ENCODE peak calls at places on chromosomes 3 and 15, in seven cellular contexts. X is neural progenitor cell, S is hepatocyte, F is cardiac muscle cell, E is cardiac fibroblast, M is fibroblast of lung, A is mucosa of descending colon. P is an unnamed sample.

GRCh38 chr3:149534671-149535394 is 60.3 kb downstream of the TM4SF4 start:
- DNase-seq in X (no peak), S (no peak), F (peak), E (peak), M (peak), A (no peak), P (no peak)

GRCh38 chr15:96274698-96275097 is 55.8 kb upstream of the NR2F2 start:
- DNase-seq in X (no peak), S (no peak), F (no peak), E (peak), M (peak), A (no peak), P (no peak)

GRCh38 chr3:155859859-155860258 is 5.6 kb upstream of the SLC33A1 start:
- DNase-seq in X (no peak), S (no peak), F (no peak), E (peak), M (peak), A (no peak), P (no peak)

GRCh38 chr3:192888121-192888520 is 29.5 kb downstream of the MB21D2 start:
- DNase-seq in X (no peak), S (peak), F (no peak), E (no peak), M (peak), A (no peak), P (no peak)

GRCh38 chr3:171809513-171810277 is 588 bp downstream of the PLD1 start:
- DNase-seq in X (peak), S (peak), F (peak), E (peak), M (peak), A (peak), P (no peak)

GRCh38 chr3:11007534-11007933 is 15.0 kb downstream of the SLC6A1 start:
- DNase-seq in X (peak), S (no peak), F (no peak), E (no peak), M (no peak), A (no peak), P (no peak)

GRCh38 chr15:38683382-38684242 is 119.0 kb upstream of the RASGRP1 start:
- DNase-seq in X (peak), S (peak), F (peak), E (peak), M (peak), A (peak), P (no peak)

GRCh38 chr3:23991236-23992050 is 46.4 kb downstream of the NR1D2 start:
- DNase-seq in X (peak), S (peak), F (no peak), E (no peak), M (peak), A (no peak), P (no peak)

GRCh38 chr3:126034481-126035361 is 49.2 kb downstream of the SLC41A3 start:
- DNase-seq in X (no peak), S (no peak), F (no peak), E (no peak), M (peak), A (no peak), P (no peak)

GRCh38 chr3:158532099-158532734 is 38.8 kb upstream of the MLF1 start:
- DNase-seq in X (peak), S (peak), F (peak), E (peak), M (peak), A (peak), P (no peak)

GRCh38 chr3:113260980-113261920 is 49.9 kb downstream of the BOC start:
- DNase-seq in X (no peak), S (no peak), F (no peak), E (no peak), M (peak), A (no peak), P (no peak)

GRCh38 chr3:141307351-141308059 is 60.8 kb upstream of the ZBTB38 start:
- DNase-seq in X (no peak), S (no peak), F (no peak), E (no peak), M (no peak), A (no peak), P (no peak)

GRCh38 chr3:114829786-114830185 is 317.3 kb downstream of the ZBTB20 start:
- DNase-seq in X (no peak), S (no peak), F (no peak), E (no peak), M (no peak), A (no peak), P (no peak)

GRCh38 chr3:13420051-13420816 is at the start of gene NUP210:
- DNase-seq in X (peak), S (peak), F (peak), E (no peak), M (no peak), A (peak), P (no peak)

GRCh38 chr15:99755692-99756409 is 22.6 kb upstream of the LYSMD4 start:
- DNase-seq in X (peak), S (peak), F (peak), E (peak), M (peak), A (peak), P (no peak)

GRCh38 chr15:43239732-43240491 is 19.1 kb upstream of the EPB42 start:
- DNase-seq in X (no peak), S (no peak), F (no peak), E (peak), M (peak), A (no peak), P (no peak)

GRCh38 chr15:100094127-100094510 is 247.7 kb downstream of the ADAMTS17 start:
- DNase-seq in X (no peak), S (no peak), F (no peak), E (no peak), M (peak), A (no peak), P (no peak)

GRCh38 chr3:119443179-119443578 is 20.2 kb downstream of the TMEM39A start:
- DNase-seq in X (no peak), S (no peak), F (no peak), E (no peak), M (no peak), A (no peak), P (no peak)

GRCh38 chr3:174430986-174431385 is 428.1 kb upstream of the NAALADL2 start:
- DNase-seq in X (peak), S (no peak), F (no peak), E (no peak), M (no peak), A (no peak), P (no peak)

GRCh38 chr3:156681003-156681402 is 6.6 kb downstream of the TIPARP start:
- DNase-seq in X (peak), S (peak), F (no peak), E (peak), M (peak), A (no peak), P (no peak)

GRCh38 chr3:63193647-63194046 is 84.5 kb upstream of the SYNPR start:
- DNase-seq in X (peak), S (peak), F (peak), E (peak), M (peak), A (peak), P (no peak)

GRCh38 chr3:123535580-123535979 is 49.3 kb downstream of the HACD2 start:
- DNase-seq in X (no peak), S (no peak), F (no peak), E (peak), M (peak), A (no peak), P (no peak)

GRCh38 chr15:34373951-34374350 is 7.0 kb upstream of the LPCAT4 start:
- DNase-seq in X (no peak), S (no peak), F (no peak), E (no peak), M (no peak), A (no peak), P (no peak)

GRCh38 chr15:68151277-68151676 is 53.9 kb downstream of the CALML4 start:
- DNase-seq in X (no peak), S (no peak), F (no peak), E (no peak), M (peak), A (no peak), P (no peak)

GRCh38 chr15:40097968-40098476 is 10.7 kb downstream of the BMF start:
- DNase-seq in X (no peak), S (no peak), F (no peak), E (peak), M (no peak), A (peak), P (no peak)

GRCh38 chr15:78232951-78233350 is 1.4 kb downstream of the ACSBG1 start:
- DNase-seq in X (no peak), S (no peak), F (no peak), E (no peak), M (no peak), A (no peak), P (no peak)

GRCh38 chr3:101810023-101810415 is 31.0 kb downstream of the NXPE3 start:
- DNase-seq in X (no peak), S (no peak), F (peak), E (no peak), M (no peak), A (no peak), P (no peak)

GRCh38 chr3:134900482-134900881 is 105.4 kb downstream of the EPHB1 start:
- DNase-seq in X (no peak), S (no peak), F (no peak), E (no peak), M (no peak), A (no peak), P (no peak)

GRCh38 chr15:65595960-65596359 is 15.0 kb downstream of the INTS14 start:
- DNase-seq in X (peak), S (no peak), F (peak), E (peak), M (no peak), A (no peak), P (no peak)

GRCh38 chr3:50665603-50666115 is 9.1 kb upstream of the DOCK3 start:
- DNase-seq in X (no peak), S (no peak), F (no peak), E (no peak), M (no peak), A (no peak), P (no peak)

GRCh38 chr15:66498501-66499386 is 1.2 kb upstream of the SNAPC5 start:
- DNase-seq in X (peak), S (peak), F (peak), E (peak), M (peak), A (no peak), P (no peak)

GRCh38 chr3:85567074-85567676 is 608.4 kb downstream of the CADM2 start:
- DNase-seq in X (peak), S (peak), F (peak), E (peak), M (peak), A (peak), P (no peak)

GRCh38 chr3:18246336-18247060 is 178.6 kb downstream of the SATB1 start:
- DNase-seq in X (no peak), S (no peak), F (no peak), E (no peak), M (no peak), A (no peak), P (no peak)

GRCh38 chr3:194967126-194968117 is 281.7 kb downstream of the FAM43A start:
- DNase-seq in X (no peak), S (no peak), F (no peak), E (peak), M (no peak), A (no peak), P (no peak)

GRCh38 chr15:62653122-62653521 is 389.4 kb upstream of the TPM1 start:
- DNase-seq in X (no peak), S (no peak), F (no peak), E (no peak), M (no peak), A (no peak), P (no peak)

GRCh38 chr15:59251001-59251845 is 44.6 kb downstream of the LDHAL6B start:
- DNase-seq in X (no peak), S (no peak), F (no peak), E (no peak), M (no peak), A (no peak), P (no peak)

GRCh38 chr15:27119695-27120266 is 148.8 kb downstream of the GABRG3 start:
- DNase-seq in X (no peak), S (no peak), F (no peak), E (no peak), M (no peak), A (no peak), P (no peak)

GRCh38 chr3:27312044-27312668 is 57.0 kb downstream of the NEK10 start:
- DNase-seq in X (peak), S (peak), F (peak), E (peak), M (peak), A (peak), P (no peak)

GRCh38 chr3:184697845-184698244 is 14.0 kb downstream of the MAGEF1 start:
- DNase-seq in X (no peak), S (no peak), F (no peak), E (no peak), M (no peak), A (no peak), P (no peak)
- H3K4me3 ChIP-seq in X (no peak), S (no peak), F (no peak), E (no peak), M (no peak), A (no peak), P (no peak)

GRCh38 chr3:160445854-160446253 is 3.7 kb downstream of the TRIM59 start:
- DNase-seq in X (no peak), S (no peak), F (no peak), E (no peak), M (no peak), A (no peak), P (no peak)
- H3K4me3 ChIP-seq in X (no peak), S (no peak), F (no peak), E (no peak), M (no peak), A (no peak), P (no peak)

GRCh38 chr3:133445111-133445510 is 45.3 kb downstream of the BFSP2 start:
- DNase-seq in X (no peak), S (no peak), F (no peak), E (no peak), M (no peak), A (no peak), P (no peak)

GRCh38 chr3:133448478-133449122 is 48.7 kb downstream of the BFSP2 start:
- DNase-seq in X (no peak), S (no peak), F (no peak), E (no peak), M (no peak), A (peak), P (no peak)

GRCh38 chr3:133451309-133451708 is 51.5 kb downstream of the BFSP2 start:
- DNase-seq in X (no peak), S (no peak), F (no peak), E (no peak), M (no peak), A (no peak), P (no peak)

GRCh38 chr3:133444071-133444774 is 44.4 kb downstream of the BFSP2 start:
- DNase-seq in X (no peak), S (peak), F (no peak), E (peak), M (peak), A (no peak), P (no peak)

GRCh38 chr3:133447751-133448477 is 48.1 kb downstream of the BFSP2 start:
- DNase-seq in X (no peak), S (no peak), F (no peak), E (no peak), M (no peak), A (no peak), P (no peak)
- H3K4me3 ChIP-seq in X (no peak), S (no peak), F (no peak), E (no peak), M (no peak), A (no peak), P (no peak)

GRCh38 chr15:52481915-52482314 is 46.8 kb downstream of the MYO5A start:
- DNase-seq in X (no peak), S (no peak), F (no peak), E (peak), M (peak), A (peak), P (peak)
- H3K4me3 ChIP-seq in X (no peak), S (no peak), F (no peak), E (no peak), M (no peak), A (no peak), P (no peak)

P was measured in esophagus squamous epithelium.